ENCODE peak calls at places on chromosomes 11 and 22, in six cellular contexts. E is A549, Y is K562, H is HepG2, B is GM12878, T is endothelial cell of umbilical vein. N is an unnamed sample.

GRCh38 chr22:23744485-23744884 is 6.4 kb downstream of the ZNF70 start:
- DNase-seq in E (no peak), Y (no peak), H (no peak), B (no peak), T (no peak), N (no peak)

GRCh38 chr11:133163463-133164419 is 368.6 kb downstream of the OPCML start:
- DNase-seq in E (peak), Y (peak), H (peak), B (peak), T (no peak), N (peak)

GRCh38 chr22:24937114-24937513 is 9.4 kb downstream of the LHFPL7 start:
- DNase-seq in E (no peak), Y (no peak), H (peak), B (no peak), T (peak), N (peak)

GRCh38 chr11:121336279-121336947 is 43.8 kb downstream of the SC5D start:
- DNase-seq in E (no peak), Y (no peak), H (no peak), B (no peak), T (no peak), N (peak)

GRCh38 chr11:34313099-34313517 is 44.7 kb downstream of the ABTB2 start:
- DNase-seq in E (no peak), Y (no peak), H (no peak), B (peak), T (no peak), N (peak)

GRCh38 chr11:119169272-119169719 is 771 bp downstream of the NLRX1 start:
- DNase-seq in E (peak), Y (no peak), H (peak), B (no peak), T (peak), N (peak)

GRCh38 chr11:73152861-73153483 is 10.9 kb upstream of the FCHSD2 start:
- DNase-seq in E (no peak), Y (no peak), H (no peak), B (peak), T (no peak), N (peak)

GRCh38 chr11:130773436-130773835 is 142.8 kb downstream of the SNX19 start:
- DNase-seq in E (no peak), Y (no peak), H (no peak), B (no peak), T (no peak), N (no peak)

DNA sequence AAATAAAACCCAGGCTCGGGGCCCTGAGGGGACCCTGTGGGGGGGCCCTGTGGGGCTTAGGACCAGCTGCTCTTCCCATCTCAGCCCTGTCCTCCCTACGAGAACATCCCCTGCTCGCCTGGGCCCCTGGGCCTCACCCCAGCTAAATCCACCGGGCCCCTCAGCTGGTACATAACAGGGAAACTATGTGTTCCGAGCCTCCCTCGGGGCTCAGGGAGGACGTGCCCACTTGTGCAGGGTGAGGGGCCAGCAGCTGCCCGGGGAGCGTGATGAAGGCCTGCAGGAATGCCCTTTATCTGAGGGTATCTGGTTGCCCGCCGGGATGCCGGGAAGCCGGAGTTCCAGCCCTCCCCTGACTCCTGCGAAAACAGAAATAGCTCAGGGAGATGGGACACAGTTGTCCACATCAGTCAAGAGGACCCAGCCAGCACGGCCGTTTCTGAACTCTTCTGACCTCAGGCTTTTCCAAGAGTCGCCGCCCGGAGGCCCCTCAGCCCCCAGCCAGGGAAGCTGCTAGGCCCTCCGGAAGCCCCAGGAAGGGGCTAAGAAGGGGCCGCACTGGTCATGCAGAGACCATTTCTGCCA is 20.6 kb downstream of the MRPL23 start:
- DNase-seq in E (no peak), Y (no peak), H (no peak), B (no peak), T (no peak), N (no peak)
- TF ChIP-seq MYC in E (no peak), Y (no peak), H (no peak), B (no peak), T (no peak), N (no peak)

GRCh38 chr11:64915366-64915887 is 1.6 kb downstream of the ATG2A start:
- DNase-seq in E (no peak), Y (no peak), H (no peak), B (no peak), T (no peak), N (no peak)

GRCh38 chr11:64918056-64918455 is 1.0 kb upstream of the ATG2A start:
- DNase-seq in E (no peak), Y (no peak), H (peak), B (no peak), T (peak), N (peak)

GRCh38 chr11:64917663-64917995 is 620 bp upstream of the ATG2A start:
- DNase-seq in E (no peak), Y (no peak), H (no peak), B (no peak), T (no peak), N (no peak)

GRCh38 chr11:64916848-64917662 is at the start of gene ATG2A:
- DNase-seq in E (peak), Y (peak), H (peak), B (peak), T (peak), N (peak)

GRCh38 chr11:64916040-64916847 is 765 bp downstream of the ATG2A start:
- DNase-seq in E (peak), Y (peak), H (peak), B (no peak), T (peak), N (peak)
- TF ChIP-seq MYC in E (no peak), Y (peak), H (no peak), B (no peak), T (no peak), N (no peak)

GRCh38 chr22:47127441-47127871 is 365.0 kb downstream of the TBC1D22A start:
- DNase-seq in E (no peak), Y (no peak), H (no peak), B (no peak), T (no peak), N (no peak)

GRCh38 chr22:47130883-47131610 is 368.6 kb downstream of the TBC1D22A start:
- DNase-seq in E (no peak), Y (no peak), H (no peak), B (no peak), T (no peak), N (peak)

GRCh38 chr22:47128216-47129215 is 366.1 kb downstream of the TBC1D22A start:
- DNase-seq in E (no peak), Y (no peak), H (no peak), B (peak), T (no peak), N (no peak)

GRCh38 chr22:47131611-47132427 is 369.4 kb downstream of the TBC1D22A start:
- DNase-seq in E (no peak), Y (no peak), H (no peak), B (no peak), T (no peak), N (no peak)

DNA sequence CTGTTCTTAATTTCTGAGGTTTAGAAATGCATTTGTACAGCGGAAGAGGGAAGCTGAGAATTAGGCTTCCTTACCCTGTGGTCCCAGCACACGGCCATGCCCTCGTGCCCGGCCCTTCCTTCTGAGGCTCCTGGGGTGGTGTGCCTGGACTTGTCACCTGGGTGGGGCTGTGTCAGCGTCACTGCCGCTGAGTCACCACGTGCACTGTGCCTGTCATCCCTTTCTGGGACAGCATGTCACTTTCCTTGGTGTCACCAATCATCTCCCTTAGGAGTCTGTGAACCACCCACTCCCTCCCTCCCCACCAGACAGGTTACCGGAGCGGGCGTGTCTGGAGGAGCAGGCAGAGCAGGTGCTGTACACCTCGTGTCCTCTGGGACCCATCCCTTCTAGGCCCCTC is 367.5 kb downstream of the TBC1D22A start:
- DNase-seq in E (no peak), Y (peak), H (no peak), B (no peak), T (no peak), N (peak)
- TF ChIP-seq MYC in E (no peak), Y (peak), H (no peak), B (no peak), T (no peak), N (no peak)

DNA sequence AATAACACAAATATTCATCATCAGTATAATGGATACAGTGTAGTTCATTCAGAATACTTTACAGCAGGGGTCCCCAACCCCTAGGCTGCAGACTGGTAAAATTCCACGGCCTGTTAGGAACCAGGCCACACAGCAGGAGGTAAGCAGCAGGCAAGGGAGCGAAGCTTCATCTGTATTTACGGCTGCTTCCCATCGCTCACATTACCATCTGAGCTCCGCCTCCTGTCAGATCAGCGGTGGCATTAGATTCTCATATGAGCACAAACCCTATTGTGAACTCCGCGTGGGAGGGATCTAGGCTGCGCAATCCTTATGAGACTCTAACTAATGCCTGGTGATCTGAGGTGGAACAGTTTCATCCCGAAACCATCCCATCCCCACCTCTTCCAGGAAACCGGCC is 125.1 kb downstream of the SERGEF start:
- DNase-seq in E (no peak), Y (no peak), H (no peak), B (no peak), T (no peak), N (no peak)
- TF ChIP-seq MYC in E (no peak), Y (no peak), H (no peak), B (no peak), T (no peak), N (no peak)

DNA sequence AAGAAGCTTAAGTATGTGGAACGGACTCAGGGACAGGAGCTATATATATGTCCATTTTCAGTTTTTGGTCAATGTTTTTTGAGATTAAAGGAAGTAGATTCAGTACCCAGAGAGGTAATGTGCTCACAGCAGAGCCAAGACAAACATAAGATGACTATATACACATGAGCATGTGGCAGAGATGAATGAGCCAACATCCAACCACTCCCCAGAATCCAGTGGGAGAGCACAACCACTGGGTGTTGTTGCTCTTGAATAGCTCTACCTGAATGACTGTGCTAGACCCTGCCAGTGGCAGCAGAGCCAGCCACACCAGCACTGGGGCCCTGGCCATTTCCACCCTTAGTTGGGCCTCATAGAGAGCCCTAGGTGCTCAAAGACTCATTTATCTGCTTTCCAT is 10.7 kb upstream of the SYTL2 start:
- DNase-seq in E (no peak), Y (no peak), H (no peak), B (no peak), T (no peak), N (no peak)
- TF ChIP-seq MYC in E (no peak), Y (no peak), H (no peak), B (no peak), T (no peak), N (no peak)